ENCODE peak calls at places on chromosomes 6 and 20, in six cellular contexts. One of them, this sample, is unnamed.
A peak's percentile ranks its signal among the peaks of the same experiment; 100 is the strongest.

GRCh38 chr20:56032251-56032650 is 26.9 kb upstream of the CBLN4 start:
- DNase-seq in astrocyte: no peak
- DNase-seq in stomach: no peak
- DNase-seq in mammary epithelial cell: no peak
- DNase-seq in endothelial cell of umbilical vein: no peak
- DNase-seq in breast epithelium: no peak
- DNase-seq in this sample: peak; percentile 2

GRCh38 chr6:17130786-17131185 is 28.9 kb downstream of the STMND1 start:
- DNase-seq in stomach: no peak
- DNase-seq in endothelial cell of umbilical vein: no peak
- DNase-seq in astrocyte: peak; percentile 19
- DNase-seq in mammary epithelial cell: no peak
- DNase-seq in breast epithelium: no peak
- DNase-seq in this sample: no peak

GRCh38 chr6:36616888-36617521 is 22.8 kb downstream of the SRSF3 start:
- DNase-seq in mammary epithelial cell: peak; percentile 100
- DNase-seq in breast epithelium: peak; percentile 84
- DNase-seq in endothelial cell of umbilical vein: peak; percentile 67
- DNase-seq in astrocyte: peak; percentile 52
- DNase-seq in stomach: peak; percentile 82
- DNase-seq in this sample: peak; percentile 66

GRCh38 chr20:63678667-63679465 is 17.6 kb upstream of the TNFRSF6B start:
- DNase-seq in mammary epithelial cell: no peak
- DNase-seq in astrocyte: no peak
- DNase-seq in endothelial cell of umbilical vein: no peak
- DNase-seq in breast epithelium: no peak
- DNase-seq in stomach: no peak
- DNase-seq in this sample: no peak

GRCh38 chr6:28980137-28980796 is 24.8 kb downstream of the ZNF311 start:
- DNase-seq in stomach: no peak
- DNase-seq in mammary epithelial cell: no peak
- DNase-seq in endothelial cell of umbilical vein: no peak
- DNase-seq in breast epithelium: no peak
- DNase-seq in astrocyte: no peak
- DNase-seq in this sample: no peak

GRCh38 chr6:13614126-13614925 is 809 bp upstream of the NOL7 start:
- DNase-seq in stomach: peak; percentile 50
- DNase-seq in endothelial cell of umbilical vein: no peak
- DNase-seq in mammary epithelial cell: no peak
- DNase-seq in astrocyte: no peak
- DNase-seq in breast epithelium: no peak
- DNase-seq in this sample: peak; percentile 69

GRCh38 chr6:45903959-45904358 is 111.7 kb downstream of the CLIC5 start:
- DNase-seq in endothelial cell of umbilical vein: no peak
- DNase-seq in mammary epithelial cell: no peak
- DNase-seq in astrocyte: no peak
- DNase-seq in stomach: no peak
- DNase-seq in breast epithelium: no peak
- DNase-seq in this sample: no peak

GRCh38 chr20:38179846-38180245 is 14.8 kb upstream of the TGM2 start:
- DNase-seq in stomach: no peak
- DNase-seq in astrocyte: no peak
- DNase-seq in mammary epithelial cell: no peak
- DNase-seq in breast epithelium: no peak
- DNase-seq in endothelial cell of umbilical vein: no peak
- DNase-seq in this sample: no peak

GRCh38 chr20:44728835-44729342 is 13.7 kb downstream of the CCN5 start:
- DNase-seq in stomach: peak; percentile 77
- DNase-seq in astrocyte: peak; percentile 56
- DNase-seq in endothelial cell of umbilical vein: peak; percentile 90
- DNase-seq in breast epithelium: peak; percentile 83
- DNase-seq in mammary epithelial cell: peak; percentile 98
- DNase-seq in this sample: peak; percentile 92

GRCh38 chr6:136593748-136594490 is 43.7 kb upstream of the MAP7 start:
- DNase-seq in mammary epithelial cell: peak; percentile 98
- DNase-seq in endothelial cell of umbilical vein: peak; percentile 97
- DNase-seq in breast epithelium: no peak
- DNase-seq in stomach: peak; percentile 57
- DNase-seq in astrocyte: peak; percentile 100
- DNase-seq in this sample: peak; percentile 95

GRCh38 chr6:24933868-24934401 is 1.8 kb downstream of the RIPOR2 start:
- DNase-seq in mammary epithelial cell: no peak
- DNase-seq in stomach: no peak
- DNase-seq in breast epithelium: no peak
- DNase-seq in astrocyte: no peak
- DNase-seq in endothelial cell of umbilical vein: peak; percentile 22
- DNase-seq in this sample: peak; percentile 8
- TF ChIP-seq CTCF in mammary epithelial cell: peak; percentile 49
- TF ChIP-seq CTCF in stomach: peak; percentile 16
- TF ChIP-seq CTCF in breast epithelium: no peak
- TF ChIP-seq CTCF in astrocyte: peak; percentile 34
- TF ChIP-seq CTCF in endothelial cell of umbilical vein: peak; percentile 40
- TF ChIP-seq CTCF in this sample: peak; percentile 23

GRCh38 chr20:41005361-41005729 is 23.3 kb upstream of the TOP1 start:
- DNase-seq in astrocyte: peak; percentile 93
- DNase-seq in endothelial cell of umbilical vein: peak; percentile 98
- DNase-seq in breast epithelium: peak; percentile 93
- DNase-seq in mammary epithelial cell: peak; percentile 91
- DNase-seq in stomach: peak; percentile 94
- DNase-seq in this sample: peak; percentile 98

GRCh38 chr20:41003143-41003932 is 25.3 kb upstream of the TOP1 start:
- DNase-seq in stomach: peak; percentile 74
- DNase-seq in mammary epithelial cell: peak; percentile 99
- DNase-seq in astrocyte: peak; percentile 98
- DNase-seq in breast epithelium: peak; percentile 80
- DNase-seq in endothelial cell of umbilical vein: peak; percentile 96
- DNase-seq in this sample: peak; percentile 97

GRCh38 chr20:41002842-41003142 is 25.8 kb upstream of the TOP1 start:
- DNase-seq in mammary epithelial cell: no peak
- DNase-seq in endothelial cell of umbilical vein: no peak
- DNase-seq in breast epithelium: no peak
- DNase-seq in astrocyte: no peak
- DNase-seq in stomach: no peak
- DNase-seq in this sample: no peak

GRCh38 chr20:41006126-41006935 is 22.3 kb upstream of the TOP1 start:
- DNase-seq in mammary epithelial cell: no peak
- DNase-seq in astrocyte: no peak
- DNase-seq in endothelial cell of umbilical vein: no peak
- DNase-seq in breast epithelium: no peak
- DNase-seq in stomach: no peak
- DNase-seq in this sample: no peak

DNA sequence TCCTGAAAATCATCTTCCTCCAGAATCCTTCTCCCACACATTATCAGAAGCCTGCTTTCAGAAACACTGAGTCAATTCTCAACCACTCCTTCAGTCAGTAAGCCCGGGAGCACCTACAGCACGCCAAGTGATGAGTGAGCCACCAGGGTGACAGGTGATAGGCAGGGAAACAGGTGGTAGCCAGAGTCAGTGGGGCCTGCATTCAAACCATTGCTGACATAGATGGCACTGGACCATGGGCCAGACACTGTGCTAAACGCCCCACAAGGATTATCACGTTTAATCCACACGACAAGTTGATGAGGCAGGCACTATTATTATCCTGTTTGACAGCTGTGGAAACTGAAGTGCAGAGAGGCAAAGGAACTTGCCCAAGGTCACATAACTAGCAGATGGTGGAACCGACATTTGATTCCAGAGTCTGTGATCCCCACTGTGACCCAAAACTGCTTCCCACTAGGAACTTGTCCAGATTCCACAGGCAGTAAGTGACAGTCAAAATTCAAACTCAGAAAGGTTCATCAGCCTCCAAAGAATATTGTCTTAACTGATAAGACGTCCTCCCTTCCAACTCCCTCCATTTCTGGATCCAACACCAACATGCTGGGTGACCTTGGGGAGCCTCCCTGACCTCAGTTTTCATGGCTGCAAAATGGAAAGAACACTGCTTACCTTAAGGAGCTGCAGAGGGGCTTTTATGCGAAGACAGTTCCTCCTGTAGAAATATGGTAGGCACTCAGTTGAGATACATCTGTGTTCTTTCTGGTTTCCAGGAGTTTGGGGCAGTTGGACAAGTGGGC is 23.9 kb upstream of the TOP1 start:
- DNase-seq in astrocyte: peak; percentile 22
- DNase-seq in stomach: peak; percentile 39
- DNase-seq in mammary epithelial cell: peak; percentile 71
- DNase-seq in endothelial cell of umbilical vein: peak; percentile 65
- DNase-seq in breast epithelium: no peak
- DNase-seq in this sample: peak; percentile 48
- H3K4me3 ChIP-seq in astrocyte: peak overlapping the region; percentile 26
- H3K4me3 ChIP-seq in stomach: no peak overlapping the region
- H3K4me3 ChIP-seq in mammary epithelial cell: no peak overlapping the region
- H3K4me3 ChIP-seq in endothelial cell of umbilical vein: peak overlapping the region; percentile 59
- H3K4me3 ChIP-seq in breast epithelium: peak overlapping the region; percentile 7
- H3K4me3 ChIP-seq in this sample: no peak overlapping the region

DNA sequence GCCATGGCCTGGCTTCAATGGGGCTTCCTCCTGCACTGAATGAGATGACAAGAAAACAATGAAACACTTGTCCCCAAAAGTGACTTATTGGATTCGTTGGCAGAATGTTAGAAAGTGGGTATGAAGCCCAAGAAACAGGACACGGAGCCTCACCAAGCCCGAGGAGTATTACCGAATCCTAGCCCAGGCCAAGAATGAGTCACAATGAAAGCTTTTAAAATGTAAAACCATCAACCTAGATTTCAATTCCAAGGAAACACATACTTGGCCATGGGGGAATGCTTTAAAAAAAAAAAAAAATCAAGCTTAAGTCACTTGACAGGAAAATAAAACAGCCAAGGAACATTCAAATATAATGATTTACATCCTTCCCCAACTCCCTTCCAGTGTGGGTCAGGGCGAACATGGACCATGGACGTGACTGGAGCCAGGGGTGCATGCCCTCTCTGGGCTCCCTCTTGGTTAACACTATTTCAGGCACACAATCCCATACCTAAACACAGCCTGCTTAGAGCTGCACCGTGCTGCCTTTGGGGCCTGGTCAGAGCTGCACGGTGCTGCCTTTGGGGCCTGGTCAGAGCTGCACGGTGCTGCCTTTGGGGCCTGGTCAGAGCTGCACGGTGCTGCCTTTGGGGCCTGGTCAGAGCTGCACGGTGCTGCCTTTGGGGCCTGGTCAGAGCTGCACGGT is 3.1 kb upstream of the STX16 start:
- DNase-seq in breast epithelium: peak; percentile 69
- DNase-seq in endothelial cell of umbilical vein: peak; percentile 83
- DNase-seq in stomach: no peak
- DNase-seq in mammary epithelial cell: no peak
- DNase-seq in astrocyte: peak; percentile 88
- DNase-seq in this sample: peak; percentile 49
- TF ChIP-seq CTCF in breast epithelium: no peak
- TF ChIP-seq CTCF in endothelial cell of umbilical vein: no peak
- TF ChIP-seq CTCF in stomach: no peak
- TF ChIP-seq CTCF in mammary epithelial cell: no peak
- TF ChIP-seq CTCF in astrocyte: no peak
- TF ChIP-seq CTCF in this sample: no peak

GRCh38 chr6:73372516-73372915 is 2.8 kb upstream of the OOEP start:
- DNase-seq in endothelial cell of umbilical vein: no peak
- DNase-seq in mammary epithelial cell: no peak
- DNase-seq in breast epithelium: no peak
- DNase-seq in stomach: no peak
- DNase-seq in astrocyte: no peak
- DNase-seq in this sample: no peak
- H3K4me3 ChIP-seq in endothelial cell of umbilical vein: no peak overlapping the region
- H3K4me3 ChIP-seq in mammary epithelial cell: no peak overlapping the region
- H3K4me3 ChIP-seq in breast epithelium: no peak overlapping the region
- H3K4me3 ChIP-seq in stomach: no peak overlapping the region
- H3K4me3 ChIP-seq in astrocyte: no peak overlapping the region
- H3K4me3 ChIP-seq in this sample: no peak overlapping the region

GRCh38 chr6:63635563-63636515 is at the start of gene PHF3:
- DNase-seq in endothelial cell of umbilical vein: peak; percentile 87
- DNase-seq in mammary epithelial cell: peak; percentile 85
- DNase-seq in stomach: peak; percentile 92
- DNase-seq in astrocyte: peak; percentile 76
- DNase-seq in breast epithelium: peak; percentile 73
- DNase-seq in this sample: peak; percentile 88
- TF ChIP-seq CTCF in endothelial cell of umbilical vein: peak; percentile 3
- TF ChIP-seq CTCF in mammary epithelial cell: peak; percentile 36
- TF ChIP-seq CTCF in stomach: no peak
- TF ChIP-seq CTCF in astrocyte: no peak
- TF ChIP-seq CTCF in breast epithelium: peak; percentile 22
- TF ChIP-seq CTCF in this sample: no peak

GRCh38 chr20:58228103-58228483 is 360 bp downstream of the ANKRD60 start:
- DNase-seq in endothelial cell of umbilical vein: no peak
- DNase-seq in stomach: no peak
- DNase-seq in breast epithelium: no peak
- DNase-seq in astrocyte: no peak
- DNase-seq in mammary epithelial cell: no peak
- DNase-seq in this sample: no peak
- H3K4me3 ChIP-seq in endothelial cell of umbilical vein: no peak overlapping the region
- H3K4me3 ChIP-seq in stomach: peak overlapping the region; percentile 33
- H3K4me3 ChIP-seq in breast epithelium: peak overlapping the region; percentile 47
- H3K4me3 ChIP-seq in astrocyte: peak overlapping the region; percentile 49
- H3K4me3 ChIP-seq in mammary epithelial cell: no peak overlapping the region
- H3K4me3 ChIP-seq in this sample: peak overlapping the region; percentile 5